ENCODE peak calls at places on chromosome 1, in eight cellular contexts. A is progenitor cell of endocrine pancreas; R is stimulated activated CD4-positive, alpha-beta T cell treated with anti-CD3 and anti-CD28 coated beads, Interleukin-1b, Interleukin-23, amount 100 ng/mL, for 4 hours; U is neural progenitor cell; T is NCI-H345; L is IMR-90; D is endothelial cell; P is activated T-helper 1 cell treated with Interleukin-2 at 50 U/mL for 16 hours. M is an unnamed sample.

GRCh38 chr1:100713636-100714035 is 5.9 kb upstream of the VCAM1 start:
- DNase-seq in A (no peak), R (no peak), U (no peak), T (no peak), L (no peak), D (no peak), P (no peak), M (no peak)

GRCh38 chr1:63912643-63913042 is 138.8 kb downstream of the ROR1 start:
- DNase-seq in A (no peak), R (no peak), U (no peak), T (no peak), L (no peak), D (no peak), P (no peak), M (no peak)

GRCh38 chr1:111140680-111140967 is 601 bp downstream of the CEPT1 start:
- DNase-seq in A (no peak), R (no peak), U (peak; percentile 78), T (no peak), L (peak; percentile 36), D (peak; percentile 54), P (no peak), M (no peak)

GRCh38 chr1:22810378-22810777 is 99.7 kb downstream of the EPHB2 start:
- DNase-seq in A (no peak), R (no peak), U (no peak), T (no peak), L (no peak), D (no peak), P (no peak), M (no peak)

GRCh38 chr1:226344441-226345120 is 35.6 kb upstream of the LIN9 start:
- DNase-seq in A (no peak), R (no peak), U (no peak), T (no peak), L (no peak), D (no peak), P (no peak), M (no peak)

GRCh38 chr1:98940680-98941079 is 64.0 kb downstream of the PLPPR5 start:
- DNase-seq in A (no peak), R (no peak), U (no peak), T (no peak), L (peak; percentile 81), D (no peak), P (no peak), M (no peak)

GRCh38 chr1:104630567-104630966 is 880.9 kb downstream of the AMY1C start:
- DNase-seq in A (no peak), R (no peak), U (no peak), T (no peak), L (no peak), D (no peak), P (no peak), M (no peak)

GRCh38 chr1:46643368-46643775 is 24.8 kb downstream of the ATPAF1 start:
- DNase-seq in A (no peak), R (no peak), U (no peak), T (peak; percentile 96), L (peak; percentile 89), D (no peak), P (no peak), M (no peak)

GRCh38 chr1:219092206-219092605 is 81.5 kb upstream of the LYPLAL1 start:
- DNase-seq in A (no peak), R (no peak), U (no peak), T (no peak), L (peak; percentile 65), D (no peak), P (no peak), M (no peak)

GRCh38 chr1:1507305-1507704 is 4.7 kb upstream of the ATAD3A start:
- DNase-seq in A (no peak), R (no peak), U (no peak), T (no peak), L (no peak), D (no peak), P (no peak), M (no peak)

GRCh38 chr1:230322967-230323547 is 103.1 kb downstream of the PGBD5 start:
- DNase-seq in A (no peak), R (no peak), U (no peak), T (no peak), L (no peak), D (no peak), P (no peak), M (no peak)

GRCh38 chr1:189374816-189375215 is 1102.8 kb downstream of the BRINP3 start:
- DNase-seq in A (no peak), R (no peak), U (no peak), T (no peak), L (no peak), D (no peak), P (no peak), M (no peak)

GRCh38 chr1:21667348-21668231 is 1.6 kb downstream of the RAP1GAP start:
- DNase-seq in A (no peak), R (no peak), U (no peak), T (no peak), L (no peak), D (no peak), P (no peak), M (no peak)

M was measured in effector CD8-positive, alpha-beta T cell.